ENCODE peak calls at places on chromosomes 16 and 17, in six cellular contexts. R is IMR-90, D is trophoblast cell, A is H9, C is neuronal stem cell, E is H1. P is an unnamed sample.

GRCh38 chr17:28727727-28728363 is 743 bp upstream of the NEK8 start:
- DNase-seq in R (peak; percentile 48), D (peak; percentile 90), A (peak; percentile 95), C (peak; percentile 75), E (no peak), P (peak; percentile 88)

GRCh38 chr16:82293671-82294070 is 123.6 kb upstream of the MPHOSPH6 start:
- DNase-seq in R (no peak), D (peak; percentile 74), A (no peak), C (no peak), E (no peak), P (no peak)

GRCh38 chr17:55795098-55795497 is 44.2 kb downstream of the PCTP start:
- DNase-seq in R (no peak), D (no peak), A (no peak), C (no peak), E (no peak), P (no peak)

GRCh38 chr16:88287219-88287618 is 95.5 kb upstream of the ZNF469 start:
- DNase-seq in R (no peak), D (no peak), A (no peak), C (no peak), E (no peak), P (no peak)

GRCh38 chr17:62617894-62618472 is 9.5 kb upstream of the MRC2 start:
- DNase-seq in R (peak; percentile 41), D (no peak), A (no peak), C (no peak), E (no peak), P (no peak)

GRCh38 chr16:22189473-22190168 is 16.5 kb upstream of the EEF2K start:
- DNase-seq in R (peak; percentile 16), D (peak; percentile 41), A (peak; percentile 48), C (no peak), E (no peak), P (peak; percentile 38)

GRCh38 chr17:27414271-27414670 is 42.0 kb upstream of the KSR1 start:
- DNase-seq in R (peak; percentile 21), D (no peak), A (no peak), C (no peak), E (no peak), P (peak; percentile 39)

GRCh38 chr17:41437769-41438168 is 3.0 kb downstream of the KRT38 start:
- DNase-seq in R (peak; percentile 30), D (no peak), A (no peak), C (no peak), E (no peak), P (no peak)

GRCh38 chr16:82967424-82967823 is 340.7 kb downstream of the CDH13 start:
- DNase-seq in R (no peak), D (no peak), A (no peak), C (no peak), E (no peak), P (no peak)

GRCh38 chr16:73095885-73096341 is 48.0 kb upstream of the ZFHX3 start:
- DNase-seq in R (no peak), D (no peak), A (no peak), C (no peak), E (no peak), P (no peak)

DNA sequence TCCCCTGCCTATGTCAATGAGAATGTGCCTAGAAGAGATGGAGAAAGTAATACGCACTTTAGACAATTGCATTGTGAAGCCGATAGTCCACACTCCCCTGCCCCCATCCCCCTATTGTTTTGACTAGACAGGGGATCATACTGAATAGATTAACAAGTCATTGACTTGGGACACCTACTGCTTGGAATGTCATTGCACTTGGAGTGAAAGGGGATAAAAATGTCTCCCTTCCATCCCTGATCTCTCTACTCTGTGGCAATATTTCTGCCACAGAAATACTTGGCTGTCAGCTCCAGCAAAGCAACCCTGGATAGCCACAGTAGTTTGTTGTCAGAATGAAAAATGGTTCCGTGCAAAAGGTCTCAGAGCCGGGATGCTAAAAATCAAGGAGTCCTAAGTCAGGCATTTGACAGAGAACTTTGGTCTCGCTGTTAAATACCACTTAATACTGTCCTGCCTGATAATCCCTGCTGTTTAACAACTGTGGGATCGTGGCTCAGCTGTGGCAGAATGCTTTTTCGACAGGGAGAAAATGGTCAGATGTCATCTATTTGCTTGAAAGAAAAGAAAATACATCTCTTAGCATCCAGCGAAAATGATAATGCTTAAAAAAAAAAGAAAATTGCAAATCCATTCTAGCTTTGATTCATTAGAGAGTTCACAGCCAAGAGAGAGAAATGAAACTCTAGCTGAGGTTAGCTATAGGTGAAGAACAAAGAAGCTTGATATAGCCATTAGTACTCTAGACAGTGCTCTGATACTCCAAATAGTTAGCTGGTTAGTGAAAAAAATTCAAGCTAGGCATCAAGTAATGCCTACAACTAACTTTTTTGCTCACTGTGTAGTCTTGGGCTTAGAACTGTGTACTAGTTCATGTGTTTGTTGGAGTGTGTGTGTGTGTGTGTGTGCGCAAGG is 721.9 kb upstream of the SOX9 start:
- DNase-seq in R (no peak), D (no peak), A (no peak), C (no peak), E (no peak), P (peak; percentile 36)
- H2AFZ ChIP-seq in R (peak overlapping the region; percentile 45), D (no peak overlapping the region), A (no peak overlapping the region), C (peak overlapping the region; percentile 31), E (no peak overlapping the region), P (no peak overlapping the region)

GRCh38 chr17:68378202-68379149 is 78.8 kb downstream of the WIPI1 start:
- DNase-seq in R (peak; percentile 94), D (peak; percentile 80), A (peak; percentile 66), C (no peak), E (no peak), P (peak; percentile 100)
- H3K4ac ChIP-seq in R (peak overlapping the region; percentile 94), D (no peak overlapping the region), A (no peak overlapping the region), C (no peak overlapping the region), E (no peak overlapping the region), P (peak overlapping the region; percentile 82)

DNA sequence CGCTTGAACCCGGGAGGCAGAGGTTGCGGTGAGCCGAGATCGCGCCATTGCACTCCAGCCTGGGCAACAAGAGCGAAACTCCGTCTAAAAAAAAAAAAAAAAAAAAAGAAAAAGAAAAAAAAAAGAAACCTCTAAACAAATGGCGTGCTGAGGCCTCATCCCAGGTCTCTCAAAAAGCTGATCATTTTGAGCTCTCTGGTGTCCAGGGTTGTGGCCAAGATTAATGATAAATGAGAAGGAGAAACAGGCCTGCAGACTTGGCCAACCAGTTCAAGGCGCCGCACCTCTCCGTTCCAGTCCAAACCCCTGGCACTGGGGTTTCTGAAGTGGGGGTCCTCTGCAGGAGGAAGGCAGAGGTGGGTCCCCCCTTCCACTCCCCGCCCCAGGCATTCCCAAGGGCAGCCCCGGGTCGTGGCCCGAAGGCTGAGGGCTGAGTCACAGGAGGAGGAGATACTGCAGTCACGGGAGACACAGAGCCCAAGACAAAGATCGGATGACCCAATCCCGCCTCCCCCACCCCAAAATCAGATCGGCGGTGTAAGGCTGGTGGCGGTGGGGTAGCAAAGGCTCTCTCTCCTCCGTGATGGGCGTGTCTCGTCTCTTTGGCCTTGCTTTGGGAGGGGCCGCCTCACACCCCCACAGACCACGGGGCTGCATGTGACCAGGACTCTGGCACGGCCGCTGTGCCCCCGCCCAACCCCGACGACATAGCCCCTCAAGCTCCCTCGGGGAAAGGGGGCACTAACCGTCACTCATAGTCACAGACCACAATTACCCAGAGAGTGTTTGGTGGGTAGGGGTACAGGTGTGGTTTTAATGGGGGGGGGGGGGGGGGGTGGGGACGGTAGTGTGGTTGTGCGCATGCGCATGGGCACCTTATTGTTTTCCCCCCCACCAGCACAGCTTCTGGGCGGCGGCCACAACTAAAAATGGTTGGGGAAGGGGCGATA is 1.1 kb downstream of the VAT1 start:
- DNase-seq in R (peak; percentile 50), D (peak; percentile 38), A (peak; percentile 82), C (peak; percentile 39), E (no peak), P (peak; percentile 91)
- H3K18ac ChIP-seq in R (peak overlapping the region; percentile 30), D (peak overlapping the region; percentile 91), A (peak overlapping the region; percentile 32), C (peak overlapping the region; percentile 25), E (peak overlapping the region; percentile 72), P (peak overlapping the region; percentile 98)

GRCh38 chr17:35065880-35066279 is 2.4 kb upstream of the RFFL start:
- DNase-seq in R (no peak), D (no peak), A (no peak), C (no peak), E (no peak), P (no peak)

GRCh38 chr17:35069311-35069710 is 5.8 kb upstream of the RFFL start:
- DNase-seq in R (peak; percentile 66), D (no peak), A (no peak), C (no peak), E (no peak), P (peak; percentile 36)

GRCh38 chr17:35062284-35062683 is 1.2 kb downstream of the RFFL start:
- DNase-seq in R (no peak), D (no peak), A (no peak), C (no peak), E (no peak), P (no peak)

GRCh38 chr17:35068249-35068648 is 4.7 kb upstream of the RFFL start:
- DNase-seq in R (no peak), D (no peak), A (no peak), C (no peak), E (no peak), P (no peak)

DNA sequence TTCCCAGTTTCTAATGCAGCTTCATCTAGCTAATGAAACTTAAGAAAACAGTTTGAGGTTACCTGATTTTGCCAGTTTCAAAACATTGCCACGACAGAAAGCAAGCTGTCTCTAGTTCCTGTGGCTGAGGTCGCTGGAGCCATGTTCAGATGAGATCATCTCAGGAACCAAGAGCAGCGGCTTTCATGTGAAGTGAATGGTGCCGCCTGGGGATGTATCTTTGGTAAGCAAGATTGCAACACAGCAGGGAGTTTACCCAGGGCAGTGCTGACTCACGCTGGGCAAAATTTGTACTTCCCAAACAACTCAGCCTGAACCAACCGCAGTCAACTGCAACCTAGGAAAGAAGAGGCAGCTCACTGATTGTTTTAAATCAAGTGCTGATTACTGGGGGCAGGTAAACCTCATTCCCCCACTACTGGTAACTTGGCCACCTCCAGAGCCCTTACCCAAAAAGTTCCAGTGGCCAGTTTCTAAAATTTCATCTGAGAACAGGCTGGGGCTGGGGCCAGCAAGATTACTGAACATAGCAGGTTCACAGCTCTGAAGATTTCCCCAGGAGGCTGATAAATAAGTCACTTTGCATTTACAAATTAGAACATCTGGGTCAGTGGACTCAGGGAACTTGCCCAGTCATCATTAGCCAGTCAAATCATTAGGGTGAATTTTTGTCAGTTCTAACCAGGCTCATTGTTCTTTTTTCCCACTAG is at the start of gene RFFL:
- DNase-seq in R (peak; percentile 99), D (peak; percentile 96), A (peak; percentile 94), C (peak; percentile 58), E (peak; percentile 78), P (peak; percentile 99)
- H2AFZ ChIP-seq in R (peak within 1 kb of the TSS; percentile 59), D (no peak within 1 kb of the TSS), A (no peak within 1 kb of the TSS), C (peak within 1 kb of the TSS; percentile 46), E (no peak within 1 kb of the TSS), P (no peak within 1 kb of the TSS)

GRCh38 chr16:4271176-4272113 is 1.4 kb downstream of the TFAP4 start:
- DNase-seq in R (peak; percentile 91), D (peak; percentile 91), A (peak; percentile 95), C (peak; percentile 85), E (no peak), P (peak; percentile 94)

GRCh38 chr16:4270595-4270994 is 2.2 kb downstream of the TFAP4 start:
- DNase-seq in R (no peak), D (no peak), A (no peak), C (no peak), E (no peak), P (no peak)

GRCh38 chr16:4275861-4276260 is 3.0 kb upstream of the TFAP4 start:
- DNase-seq in R (no peak), D (no peak), A (no peak), C (no peak), E (no peak), P (no peak)

GRCh38 chr16:4272114-4272954 is 489 bp downstream of the TFAP4 start:
- DNase-seq in R (no peak), D (peak; percentile 26), A (peak; percentile 62), C (peak; percentile 51), E (no peak), P (peak; percentile 65)

GRCh38 chr16:4273858-4274291 is 1.1 kb upstream of the TFAP4 start:
- DNase-seq in R (peak; percentile 22), D (peak; percentile 76), A (peak; percentile 83), C (peak; percentile 47), E (no peak), P (peak; percentile 62)
- H3K4ac ChIP-seq in R (peak overlapping the region; percentile 11), D (no peak overlapping the region), A (no peak overlapping the region), C (no peak overlapping the region), E (peak overlapping the region; percentile 53), P (peak overlapping the region; percentile 40)